ENCODE peak calls at places on chromosomes 1 and 21, in nine cellular contexts. G, L, E, P, U, A, T, J and N are unnamed samples.

GRCh38 chr1:198809247-198809646 is 170.4 kb downstream of the PTPRC start:
- DNase-seq in A (no peak), E (no peak), T (no peak), U (no peak), G (no peak), P (peak), L (no peak), J (no peak), N (peak)

GRCh38 chr1:232012773-232013386 is 386.3 kb downstream of the DISC1 start:
- DNase-seq in A (no peak), T (no peak), U (no peak), E (peak), J (no peak), L (no peak), P (peak), G (no peak), N (peak)

GRCh38 chr1:93120614-93121013 is 41.5 kb downstream of the MTF2 start:
- DNase-seq in A (no peak), U (no peak), J (no peak), L (no peak), E (no peak), P (no peak), G (no peak), T (no peak), N (no peak)

GRCh38 chr1:191671236-191671635 is 487.0 kb upstream of the RGS18 start:
- DNase-seq in A (no peak), J (no peak), T (no peak), G (no peak), L (no peak), P (peak), E (no peak), U (no peak), N (peak)

GRCh38 chr1:217311766-217312165 is 319.1 kb downstream of the GPATCH2 start:
- DNase-seq in L (no peak), U (no peak), E (no peak), P (peak), T (peak), J (no peak), G (no peak), A (no peak), N (no peak)

GRCh38 chr1:5575396-5576110 is 416.7 kb downstream of the NPHP4 start:
- DNase-seq in L (no peak), G (no peak), U (no peak), T (no peak), P (no peak), J (no peak), A (no peak), E (peak), N (no peak)

GRCh38 chr1:152657677-152658076 is 5.5 kb upstream of the LCE2D start:
- DNase-seq in E (no peak), P (no peak), U (no peak), L (no peak), J (no peak), A (no peak), T (no peak), G (no peak), N (no peak)

GRCh38 chr1:171366099-171366498 is 52.1 kb downstream of the FMO4 start:
- DNase-seq in J (no peak), A (no peak), U (no peak), P (peak), T (no peak), L (no peak), G (no peak), E (no peak), N (no peak)

GRCh38 chr1:201656670-201657032 is 117.7 kb downstream of the NAV1 start:
- DNase-seq in J (no peak), T (no peak), A (no peak), L (peak), G (no peak), E (peak), U (no peak), P (peak), N (no peak)

GRCh38 chr1:207998691-207999090 is 87.8 kb upstream of the CD34 start:
- DNase-seq in J (no peak), P (no peak), E (no peak), T (no peak), L (no peak), G (no peak), A (no peak), U (no peak), N (no peak)

GRCh38 chr21:45330075-45330781 is 42.5 kb upstream of the POFUT2 start:
- DNase-seq in G (no peak), L (peak), E (no peak), A (no peak), P (peak), U (no peak), T (no peak), J (no peak), N (peak)

GRCh38 chr1:184162266-184162665 is 110.7 kb downstream of the TSEN15 start:
- DNase-seq in U (no peak), L (no peak), G (no peak), E (no peak), A (no peak), T (no peak), P (no peak), J (no peak), N (no peak)

GRCh38 chr1:87902830-87903614 is 574.3 kb downstream of the LMO4 start:
- DNase-seq in T (no peak), J (no peak), P (peak), A (no peak), G (no peak), L (peak), U (no peak), E (peak), N (peak)

GRCh38 chr1:246837418-246838117 is 94.2 kb downstream of the AHCTF1 start:
- DNase-seq in J (no peak), L (no peak), G (no peak), T (no peak), U (no peak), E (no peak), P (peak), A (no peak), N (no peak)

GRCh38 chr1:35466120-35466519 is 91.1 kb downstream of the KIAA0319L start:
- DNase-seq in J (no peak), G (no peak), A (no peak), L (no peak), T (no peak), P (no peak), U (no peak), E (no peak), N (no peak)

GRCh38 chr1:9203623-9204022 is 31.0 kb upstream of the H6PD start:
- DNase-seq in L (no peak), T (no peak), A (no peak), G (no peak), P (no peak), E (no peak), U (no peak), J (no peak), N (no peak)

GRCh38 chr1:74396942-74397341 is 115.5 kb downstream of the LRRC53 start:
- DNase-seq in G (no peak), A (no peak), U (no peak), P (no peak), E (no peak), T (no peak), J (no peak), L (no peak), N (no peak)

GRCh38 chr1:44645466-44646244 is 28.6 kb downstream of the TMEM53 start:
- DNase-seq in U (no peak), T (no peak), A (peak), P (no peak), E (no peak), L (no peak), G (no peak), J (no peak), N (peak)

GRCh38 chr1:81452693-81453344 is 347.9 kb upstream of the ADGRL2 start:
- DNase-seq in E (no peak), A (no peak), T (no peak), J (no peak), G (no peak), U (no peak), P (peak), L (no peak), N (peak)